ENCODE peak calls at places on chromosome 9, in nine cellular contexts. P, I, J, G, W, R, V, O and F are unnamed samples.

GRCh38 chr9:88628114-88628513 is 93.1 kb downstream of the NXNL2 start:
- DNase-seq in W (no peak), O (no peak), P (no peak), V (no peak), I (no peak), J (no peak), G (no peak), R (no peak), F (no peak)

GRCh38 chr9:107246259-107247254 is 36.5 kb upstream of the RAD23B start:
- DNase-seq in W (no peak), R (peak; percentile 68), V (no peak), P (no peak), J (no peak), G (no peak), I (no peak), O (no peak), F (peak; percentile 47)

GRCh38 chr9:116980582-116980981 is 293.5 kb downstream of the TRIM32 start:
- DNase-seq in P (no peak), R (no peak), O (no peak), W (no peak), V (no peak), J (no peak), G (no peak), I (no peak), F (no peak)

GRCh38 chr9:106156462-106156861 is 462.1 kb downstream of the TMEM38B start:
- DNase-seq in O (no peak), I (no peak), G (peak; percentile 21), P (no peak), W (no peak), R (no peak), V (no peak), J (no peak), F (no peak)

GRCh38 chr9:95406114-95406513 is 88.6 kb upstream of the FANCC start:
- DNase-seq in R (no peak), P (no peak), O (no peak), W (no peak), I (no peak), G (no peak), J (no peak), V (no peak), F (no peak)

GRCh38 chr9:127311239-127311741 is 46.7 kb downstream of the GARNL3 start:
- DNase-seq in P (no peak), G (no peak), R (peak; percentile 55), I (peak; percentile 1), O (peak; percentile 66), J (no peak), V (peak; percentile 86), W (no peak), F (peak; percentile 18)

GRCh38 chr9:115594551-115594950 is 476.6 kb upstream of the TNC start:
- DNase-seq in R (no peak), P (no peak), V (no peak), W (no peak), J (no peak), O (no peak), G (no peak), I (no peak), F (no peak)

GRCh38 chr9:137801023-137801319 is 76.6 kb upstream of the CACNA1B start:
- DNase-seq in G (no peak), V (no peak), J (no peak), W (no peak), P (no peak), R (no peak), O (no peak), I (no peak), F (no peak)

GRCh38 chr9:36928210-36928609 is 105.9 kb downstream of the PAX5 start:
- DNase-seq in J (no peak), P (no peak), V (no peak), O (no peak), W (no peak), R (no peak), G (no peak), I (no peak), F (no peak)

GRCh38 chr9:120395374-120395773 is 184.6 kb downstream of the CDK5RAP2 start:
- DNase-seq in J (no peak), R (no peak), W (no peak), V (no peak), O (no peak), I (no peak), G (no peak), P (no peak), F (no peak)

GRCh38 chr9:29319727-29320513 is 1746.6 kb upstream of the C9orf72 start:
- DNase-seq in O (no peak), I (no peak), W (no peak), P (no peak), J (no peak), R (no peak), G (no peak), V (no peak), F (no peak)

GRCh38 chr9:18478517-18479361 is 4.8 kb downstream of the ADAMTSL1 start:
- DNase-seq in I (no peak), P (no peak), G (no peak), J (no peak), V (peak; percentile 90), R (peak; percentile 26), O (no peak), W (no peak), F (no peak)

GRCh38 chr9:33234511-33235467 is 5.2 kb upstream of the SPINK4 start:
- DNase-seq in O (no peak), W (no peak), G (no peak), P (no peak), R (no peak), J (no peak), I (no peak), V (peak; percentile 22), F (no peak)

GRCh38 chr9:34653610-34654072 is 1.7 kb downstream of the IL11RA start:
- DNase-seq in R (no peak), J (no peak), V (no peak), I (no peak), O (no peak), G (peak; percentile 64), W (no peak), P (no peak), F (no peak)

GRCh38 chr9:19464061-19464763 is 55.4 kb downstream of the ACER2 start:
- DNase-seq in V (no peak), O (no peak), I (no peak), P (no peak), W (no peak), J (no peak), G (no peak), R (no peak), F (no peak)

GRCh38 chr9:124015661-124016131 is 4.1 kb downstream of the LHX2 start:
- DNase-seq in G (no peak), I (no peak), V (no peak), O (no peak), J (no peak), W (no peak), P (no peak), R (peak; percentile 50), F (no peak)

GRCh38 chr9:124013263-124014211 is 2.0 kb downstream of the LHX2 start:
- DNase-seq in J (peak; percentile 69), I (no peak), W (no peak), O (no peak), V (no peak), G (no peak), R (peak; percentile 74), P (no peak), F (no peak)

GRCh38 chr9:124015091-124015660 is 3.6 kb downstream of the LHX2 start:
- DNase-seq in J (peak; percentile 68), O (no peak), W (no peak), G (peak; percentile 56), I (no peak), P (no peak), R (peak; percentile 75), V (no peak), F (no peak)

GRCh38 chr9:124012368-124013262 is 1.0 kb downstream of the LHX2 start:
- DNase-seq in W (no peak), G (no peak), I (no peak), V (no peak), J (peak; percentile 76), O (no peak), R (peak; percentile 55), P (no peak), F (no peak)

DNA sequence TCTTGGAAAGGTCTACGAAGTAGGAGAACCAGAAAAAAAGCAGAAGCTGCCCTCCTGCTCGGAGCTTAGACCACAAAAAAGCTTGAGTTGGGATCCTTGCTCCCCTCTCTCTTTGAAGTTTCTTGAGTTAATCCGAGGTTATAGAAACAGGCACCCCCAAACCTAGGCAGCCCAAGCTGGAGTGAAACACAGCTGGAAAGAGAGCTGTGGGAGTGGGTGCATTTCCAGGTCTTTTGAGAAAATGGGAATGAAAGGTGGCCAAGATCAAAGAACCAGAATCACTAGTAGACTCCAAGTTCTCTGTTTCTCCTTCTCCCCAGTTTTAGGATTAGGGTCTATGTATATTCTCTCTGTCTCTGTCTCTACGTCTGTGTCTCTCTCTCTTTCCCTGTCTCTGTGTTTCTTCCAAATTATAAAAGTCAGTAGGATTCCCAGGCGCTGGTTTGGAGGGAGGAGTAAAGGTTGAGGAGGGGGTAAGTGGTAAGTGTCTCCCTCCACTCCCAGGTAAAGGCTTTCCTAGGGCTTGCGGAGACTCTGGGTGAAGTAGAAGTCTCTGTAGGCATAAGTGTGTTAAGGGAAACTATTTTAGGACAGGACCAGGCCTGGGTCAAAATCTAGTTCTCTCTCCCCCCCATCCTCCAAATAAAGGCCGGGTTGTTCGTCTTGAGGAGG is 2.9 kb downstream of the LHX2 start:
- DNase-seq in W (no peak), V (no peak), O (no peak), G (no peak), I (no peak), R (no peak), P (no peak), J (no peak), F (no peak)
- H3K4me1 ChIP-seq in W (no peaks in the 10 kb centered on the region), V (no peaks in the 10 kb centered on the region), O (peaks cover 21% of the 10 kb centered on the region), G (peaks cover 5% of the 10 kb centered on the region), I (peaks cover 22% of the 10 kb centered on the region), R (peaks cover 60% of the 10 kb centered on the region), P (peaks cover 3% of the 10 kb centered on the region), J (no peaks in the 10 kb centered on the region), F (peaks cover 5% of the 10 kb centered on the region)

DNA sequence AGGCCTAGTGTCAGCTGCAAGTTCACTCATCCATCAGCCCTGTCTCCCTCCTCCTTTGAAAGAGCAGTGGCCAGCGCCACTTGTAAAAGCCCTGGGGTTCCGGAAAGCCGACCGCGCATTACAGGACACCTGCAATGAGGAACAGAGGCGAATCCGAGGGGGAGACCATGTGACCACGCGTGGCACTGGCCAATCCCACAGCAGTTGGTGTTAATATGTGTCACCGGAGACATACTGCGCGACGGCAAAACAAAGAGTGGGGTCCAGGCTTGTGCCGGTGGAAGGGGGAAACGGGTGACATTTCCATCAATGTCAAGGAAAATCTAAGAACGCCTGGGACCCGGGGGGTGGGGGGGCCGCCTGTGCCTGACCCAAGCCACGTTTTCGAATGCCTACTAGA is 480.8 kb downstream of the SPATA31A7 start:
- DNase-seq in P (no peak), I (no peak), V (no peak), J (peak; percentile 40), R (no peak), W (no peak), O (no peak), G (no peak), F (no peak)
- H3K9me3 ChIP-seq in P (no peaks in the 10 kb centered on the region), I (no peaks in the 10 kb centered on the region), V (no peaks in the 10 kb centered on the region), J (peaks cover 4% of the 10 kb centered on the region), R (no peaks in the 10 kb centered on the region), W (no peaks in the 10 kb centered on the region), O (no peaks in the 10 kb centered on the region), G (no peaks in the 10 kb centered on the region), F (peaks cover 11% of the 10 kb centered on the region)

GRCh38 chr9:136321561-136321960 is 5.8 kb upstream of the GPSM1 start:
- DNase-seq in I (no peak), V (no peak), J (no peak), G (no peak), P (no peak), W (no peak), R (no peak), O (no peak), F (no peak)
- H3K4me3 ChIP-seq in I (no peak overlapping the region), V (no peak overlapping the region), J (no peak overlapping the region), G (no peak overlapping the region), P (no peak overlapping the region), W (no peak overlapping the region), R (no peak overlapping the region), O (no peak overlapping the region), F (no peak overlapping the region)

GRCh38 chr9:92749934-92750315 is 14.7 kb downstream of the BICD2 start:
- DNase-seq in G (no peak), I (no peak), R (no peak), W (no peak), P (no peak), J (no peak), O (no peak), V (no peak), F (no peak)
- H3K4me1 ChIP-seq in G (peaks cover 43% of the 10 kb centered on the region), I (peaks cover 41% of the 10 kb centered on the region), R (peaks cover 13% of the 10 kb centered on the region), W (no peaks in the 10 kb centered on the region), P (peaks cover 6% of the 10 kb centered on the region), J (no peaks in the 10 kb centered on the region), O (peaks cover 38% of the 10 kb centered on the region), V (peaks cover 9% of the 10 kb centered on the region), F (peaks cover 3% of the 10 kb centered on the region)